ENCODE peak calls at places on chromosomes 1 and 21, in ten cellular contexts. M is AG04449, F is stomach, H is neural progenitor cell, A is activated T-helper 1 cell treated with Interleukin-2 at 50 U/mL for 16 hours, D is mucosa of gallbladder, U is SW 1271, I is LHCN-M2, T is NCI-H1436 treated with DMSO at 0.1 percent for 48 hours, G is ACHN. L is an unnamed sample.

GRCh38 chr1:112954059-112954458 is 1.9 kb downstream of the SLC16A1 start:
- DNase-seq in M (no peak), F (no peak), H (no peak), A (no peak), D (no peak), U (no peak), I (no peak), T (no peak), G (no peak), L (no peak)

GRCh38 chr1:46041551-46041950 is 90.9 kb downstream of the PIK3R3 start:
- DNase-seq in M (no peak), F (no peak), H (no peak), A (no peak), D (no peak), U (no peak), I (no peak), T (no peak), G (no peak), L (no peak)

GRCh38 chr21:36487641-36488307 is 7.9 kb upstream of the CLDN14 start:
- DNase-seq in M (no peak), F (peak; percentile 88), H (no peak), A (no peak), D (peak; percentile 67), U (no peak), I (no peak), T (no peak), G (no peak), L (peak; percentile 66)

GRCh38 chr1:20439282-20439681 is 46.7 kb downstream of the CAMK2N1 start:
- DNase-seq in M (no peak), F (no peak), H (peak; percentile 65), A (no peak), D (no peak), U (no peak), I (peak; percentile 25), T (no peak), G (peak; percentile 22), L (peak; percentile 59)

GRCh38 chr1:6515771-6516170 is 24.3 kb upstream of the PLEKHG5 start:
- DNase-seq in M (no peak), F (no peak), H (no peak), A (no peak), D (no peak), U (peak; percentile 21), I (peak; percentile 13), T (no peak), G (no peak), L (no peak)

GRCh38 chr1:231584117-231584516 is 42.5 kb upstream of the DISC1 start:
- DNase-seq in M (peak; percentile 60), F (no peak), H (no peak), A (no peak), D (no peak), U (peak; percentile 15), I (peak; percentile 67), T (no peak), G (peak; percentile 59), L (peak; percentile 90)

GRCh38 chr1:63622847-63623566 is 29.8 kb downstream of the PGM1 start:
- DNase-seq in M (no peak), F (no peak), H (peak; percentile 12), A (no peak), D (no peak), U (no peak), I (no peak), T (no peak), G (no peak), L (no peak)

GRCh38 chr1:40739455-40740008 is 44.1 kb upstream of the KCNQ4 start:
- DNase-seq in M (no peak), F (no peak), H (no peak), A (no peak), D (no peak), U (no peak), I (no peak), T (no peak), G (no peak), L (no peak)

GRCh38 chr1:22787636-22788035 is 77.0 kb downstream of the EPHB2 start:
- DNase-seq in M (no peak), F (no peak), H (no peak), A (no peak), D (no peak), U (no peak), I (no peak), T (no peak), G (no peak), L (no peak)

GRCh38 chr1:53482441-53483153 is 23.4 kb downstream of the DMRTB1 start:
- DNase-seq in M (no peak), F (no peak), H (no peak), A (no peak), D (no peak), U (no peak), I (no peak), T (no peak), G (no peak), L (no peak)

GRCh38 chr1:147735423-147735822 is 25.0 kb downstream of the GJA5 start:
- DNase-seq in M (no peak), F (no peak), H (no peak), A (no peak), D (no peak), U (no peak), I (no peak), T (no peak), G (no peak), L (no peak)

GRCh38 chr1:19664453-19665043 is at the start of gene HTR6:
- DNase-seq in M (no peak), F (no peak), H (no peak), A (peak; percentile 19), D (no peak), U (no peak), I (no peak), T (no peak), G (no peak), L (no peak)

GRCh38 chr21:36450511-36450910 is 29.4 kb downstream of the CLDN14 start:
- DNase-seq in M (peak; percentile 10), F (no peak), H (no peak), A (no peak), D (no peak), U (no peak), I (no peak), T (no peak), G (no peak), L (peak; percentile 57)

GRCh38 chr1:30645807-30646206 is 77.6 kb downstream of the MATN1 start:
- DNase-seq in M (no peak), F (no peak), H (no peak), A (no peak), D (no peak), U (no peak), I (peak; percentile 61), T (no peak), G (no peak), L (no peak)

GRCh38 chr1:115677172-115677542 is 35.4 kb downstream of the VANGL1 start:
- DNase-seq in M (no peak), F (no peak), H (peak; percentile 83), A (no peak), D (no peak), U (no peak), I (peak; percentile 75), T (no peak), G (peak; percentile 26), L (peak; percentile 25)

GRCh38 chr1:242034393-242034792 is 35.5 kb upstream of the MAP1LC3C start:
- DNase-seq in M (no peak), F (no peak), H (no peak), A (no peak), D (no peak), U (no peak), I (no peak), T (no peak), G (no peak), L (no peak)